ENCODE peak calls at places on chromosomes 1 and 21, in seven cellular contexts. R is CMK; O is BE2C; L is left ventricle myocardium inferior; I is AG08395; Z is AG08396; J is activated CD4-positive, alpha-beta T cell treated with anti-CD3 and anti-CD28 coated beads for 24 hours. W is an unnamed sample.

GRCh38 chr21:43301424-43302355 is 125.2 kb downstream of the SIK1 start:
- DNase-seq in J (no peak), I (no peak), O (no peak), R (no peak), Z (no peak), L (no peak), W (peak; percentile 72)

GRCh38 chr1:24742090-24742938 is 2.9 kb upstream of the CLIC4 start:
- DNase-seq in O (no peak), R (no peak), I (no peak), J (no peak), Z (no peak), L (no peak), W (no peak)

GRCh38 chr1:86155061-86155806 is 1.3 kb downstream of the COL24A1 start:
- DNase-seq in L (peak; percentile 22), I (peak; percentile 41), Z (peak; percentile 47), J (no peak), O (peak; percentile 1), R (no peak), W (peak; percentile 73)

GRCh38 chr1:177442580-177442979 is 271.8 kb downstream of the BRINP2 start:
- DNase-seq in L (no peak), O (no peak), Z (no peak), J (no peak), I (no peak), R (no peak), W (no peak)

GRCh38 chr1:74995848-74996247 is 138.3 kb upstream of the LHX8 start:
- DNase-seq in L (no peak), O (no peak), J (no peak), R (no peak), I (no peak), Z (no peak), W (no peak)

GRCh38 chr1:93707956-93708355 is 26.3 kb upstream of the BCAR3 start:
- DNase-seq in J (peak; percentile 43), L (no peak), Z (no peak), R (no peak), I (no peak), O (no peak), W (peak; percentile 53)

GRCh38 chr1:91578320-91579109 is 77.9 kb downstream of the CDC7 start:
- DNase-seq in O (no peak), J (no peak), L (no peak), Z (no peak), I (no peak), R (no peak), W (no peak)

GRCh38 chr1:202575906-202576653 is 134.2 kb downstream of the SYT2 start:
- DNase-seq in I (peak; percentile 46), O (peak; percentile 79), R (no peak), Z (no peak), L (no peak), J (no peak), W (no peak)

GRCh38 chr21:38293765-38294164 is 37.0 kb downstream of the KCNJ15 start:
- DNase-seq in I (no peak), O (no peak), J (no peak), R (no peak), Z (no peak), L (no peak), W (no peak)

W was measured in cardiac septum.